ENCODE peak calls at places on chromosomes 7 and 10, in ten cellular contexts. P is iPS DF 6.9; C is stimulated activated CD8-positive, alpha-beta memory T cell treated with anti-CD3 and anti-CD28 coated beads, Interleukin-2, amount 100 ng/mL, for 1 hour; J is AG10803; H is NCI-H2081; M is kidney tubule cell; K is activated naive CD4-positive, alpha-beta T cell treated with Interleukin-2 at 50 U/mL for 16 hours; Q is HT-29; F is CD8-positive, alpha-beta T cell; X is NCI-H1105. Z is an unnamed sample.

GRCh38 chr10:30704016-30704600 is 74.6 kb upstream of the LYZL2 start:
- DNase-seq in J (no peak), H (no peak), M (no peak), Q (no peak), P (no peak), X (no peak), K (no peak), C (no peak), F (no peak), Z (no peak)

GRCh38 chr7:22859676-22860290 is 37.1 kb upstream of the TOMM7 start:
- DNase-seq in X (no peak), H (no peak), J (peak), K (no peak), Q (no peak), P (no peak), C (no peak), M (no peak), F (no peak), Z (no peak)

GRCh38 chr10:90087197-90088007 is 386.0 kb downstream of the KIF20B start:
- DNase-seq in J (no peak), K (peak), M (peak), Q (peak), C (no peak), F (no peak), P (no peak), X (no peak), H (no peak), Z (no peak)

GRCh38 chr7:38428040-38428439 is 154.6 kb upstream of the TARP start:
- DNase-seq in X (no peak), F (no peak), C (no peak), M (no peak), K (no peak), J (peak), P (no peak), Q (no peak), H (no peak), Z (no peak)

GRCh38 chr10:72567421-72567820 is 58.5 kb downstream of the MICU1 start:
- DNase-seq in F (no peak), J (peak), H (no peak), X (no peak), K (no peak), C (no peak), P (no peak), Q (no peak), M (peak), Z (no peak)

GRCh38 chr7:73429218-73429617 is 4.4 kb upstream of the FZD9 start:
- DNase-seq in H (peak), J (no peak), C (no peak), Q (no peak), F (no peak), K (no peak), X (peak), P (no peak), M (no peak), Z (peak)

GRCh38 chr10:29279779-29280535 is 8.9 kb upstream of the LYZL1 start:
- DNase-seq in C (no peak), Q (no peak), X (no peak), K (no peak), F (no peak), P (no peak), M (no peak), J (no peak), H (no peak), Z (no peak)

GRCh38 chr7:117834983-117835664 is 38.1 kb downstream of the CTTNBP2 start:
- DNase-seq in P (no peak), K (no peak), M (peak), X (peak), H (peak), F (no peak), Q (peak), C (no peak), J (no peak), Z (no peak)

GRCh38 chr10:4108693-4109092 is 323.7 kb upstream of the KLF6 start:
- DNase-seq in C (no peak), M (no peak), P (no peak), K (no peak), H (no peak), F (no peak), J (no peak), X (no peak), Q (no peak), Z (no peak)

GRCh38 chr7:26135551-26135950 is 16.4 kb upstream of the NFE2L3 start:
- DNase-seq in J (no peak), X (no peak), M (no peak), F (no peak), Q (no peak), C (no peak), K (no peak), H (no peak), P (no peak), Z (no peak)

GRCh38 chr7:11300231-11300630 is 326.6 kb downstream of the PHF14 start:
- DNase-seq in M (no peak), H (no peak), P (no peak), Q (no peak), K (no peak), X (no peak), J (no peak), C (no peak), F (no peak), Z (no peak)

GRCh38 chr10:122149138-122149606 is 121.9 kb upstream of the BTBD16 start:
- DNase-seq in H (no peak), C (no peak), P (no peak), J (peak), Q (no peak), M (no peak), X (no peak), K (no peak), F (no peak), Z (no peak)

GRCh38 chr7:32155712-32156111 is 85.5 kb upstream of the PDE1C start:
- DNase-seq in H (no peak), F (no peak), C (no peak), X (no peak), J (no peak), K (no peak), Q (no peak), M (peak), P (no peak), Z (no peak)

GRCh38 chr7:98826811-98827231 is 43.0 kb downstream of the TMEM130 start:
- DNase-seq in F (no peak), C (no peak), Q (no peak), J (peak), M (no peak), H (peak), P (no peak), X (no peak), K (no peak), Z (peak)

GRCh38 chr10:22682237-22683192 is 31.9 kb downstream of the PIP4K2A start:
- DNase-seq in M (peak), J (peak), P (no peak), C (peak), F (peak), K (peak), X (no peak), H (no peak), Q (peak), Z (no peak)

GRCh38 chr10:42754155-42755027 is 28.2 kb upstream of the BMS1 start:
- DNase-seq in J (no peak), P (no peak), X (no peak), Q (no peak), C (no peak), H (no peak), F (no peak), M (peak), K (peak), Z (peak)

GRCh38 chr7:38664972-38665371 is 33.8 kb upstream of the AMPH start:
- DNase-seq in M (no peak), Q (no peak), P (no peak), F (no peak), K (no peak), H (no peak), C (no peak), X (no peak), J (no peak), Z (no peak)

GRCh38 chr7:20330176-20330796 is 414 bp upstream of the ITGB8 start:
- DNase-seq in P (no peak), X (peak), K (peak), Q (peak), C (no peak), J (peak), F (no peak), H (peak), M (peak), Z (peak)

GRCh38 chr7:132562690-132563089 is 13.6 kb downstream of the PLXNA4 start:
- DNase-seq in Q (no peak), J (no peak), K (no peak), H (no peak), P (no peak), X (no peak), F (no peak), M (no peak), C (no peak), Z (no peak)

GRCh38 chr10:46024948-46025347 is 5.5 kb downstream of the NCOA4 start:
- DNase-seq in J (peak), H (no peak), M (no peak), F (no peak), C (no peak), Q (no peak), K (no peak), P (no peak), X (no peak), Z (no peak)

GRCh38 chr7:130939285-130940095 is 205.5 kb upstream of the KLF14 start:
- DNase-seq in F (no peak), X (no peak), H (no peak), M (peak), P (no peak), C (no peak), J (peak), Q (peak), K (no peak), Z (no peak)

GRCh38 chr10:68471063-68471585 is 649 bp downstream of the DNA2 start:
- DNase-seq in J (no peak), P (no peak), C (no peak), X (no peak), Q (peak), K (no peak), M (peak), H (no peak), F (no peak), Z (no peak)

GRCh38 chr10:124993728-124994451 is 52.0 kb downstream of the ZRANB1 start:
- DNase-seq in K (no peak), P (no peak), J (no peak), C (no peak), H (no peak), M (no peak), F (no peak), X (no peak), Q (no peak), Z (no peak)

GRCh38 chr7:159119026-159119741 is 25.5 kb downstream of the VIPR2 start:
- DNase-seq in K (no peak), X (no peak), Q (no peak), J (no peak), P (no peak), M (no peak), H (no peak), C (no peak), F (no peak), Z (no peak)

GRCh38 chr10:986137-986825 is 2.0 kb upstream of the GTPBP4 start:
- DNase-seq in J (peak), H (no peak), P (no peak), K (no peak), F (no peak), C (no peak), M (peak), Q (peak), X (no peak), Z (no peak)

GRCh38 chr10:119693262-119693957 is 32.4 kb upstream of the INPP5F start:
- DNase-seq in Q (no peak), M (peak), C (no peak), J (no peak), X (no peak), K (no peak), H (no peak), P (no peak), F (peak), Z (no peak)

GRCh38 chr10:114279289-114279688 is 40.2 kb downstream of the VWA2 start:
- DNase-seq in Q (no peak), F (no peak), H (no peak), X (no peak), J (no peak), C (no peak), M (no peak), P (no peak), K (no peak), Z (no peak)

GRCh38 chr7:24653316-24654085 is 80.2 kb downstream of the PALS2 start:
- DNase-seq in J (peak), K (no peak), C (no peak), H (no peak), Q (no peak), F (no peak), X (no peak), M (no peak), P (no peak), Z (no peak)

GRCh38 chr7:590731-591551 is 71.3 kb upstream of the PDGFA start:
- DNase-seq in H (no peak), F (no peak), Q (no peak), P (no peak), M (no peak), K (no peak), J (no peak), C (no peak), X (no peak), Z (no peak)

GRCh38 chr7:103865442-103865841 is 124.0 kb downstream of the RELN start:
- DNase-seq in F (no peak), Q (no peak), P (no peak), X (no peak), M (no peak), J (no peak), H (no peak), K (no peak), C (no peak), Z (no peak)

GRCh38 chr7:124324262-124324661 is 291.4 kb upstream of the TMEM229A start:
- DNase-seq in Q (no peak), F (no peak), J (no peak), X (no peak), H (no peak), C (no peak), M (no peak), K (no peak), P (no peak), Z (no peak)

GRCh38 chr7:156192921-156193320 is 380.7 kb upstream of the SHH start:
- DNase-seq in Q (no peak), K (no peak), F (no peak), X (no peak), M (peak), J (no peak), P (no peak), C (no peak), H (no peak), Z (no peak)

GRCh38 chr7:100887955-100888481 is 1.5 kb downstream of the UFSP1 start:
- DNase-seq in X (no peak), C (no peak), M (no peak), J (no peak), F (no peak), H (no peak), Q (no peak), K (no peak), P (no peak), Z (no peak)

GRCh38 chr7:91357929-91358328 is 93.7 kb downstream of the FZD1 start:
- DNase-seq in F (no peak), H (no peak), M (no peak), X (no peak), K (no peak), P (no peak), Q (no peak), C (no peak), J (peak), Z (no peak)

GRCh38 chr10:54613162-54613561 is 187.9 kb downstream of the PCDH15 start:
- DNase-seq in C (no peak), K (no peak), Q (no peak), X (no peak), J (no peak), H (no peak), M (no peak), F (no peak), P (no peak), Z (no peak)

GRCh38 chr7:55427800-55428199 is 62.7 kb downstream of the LANCL2 start:
- DNase-seq in P (no peak), Q (no peak), K (no peak), M (no peak), H (peak), F (no peak), X (peak), J (no peak), C (no peak), Z (no peak)

GRCh38 chr10:84375011-84375410 is 46.6 kb downstream of the CCSER2 start:
- DNase-seq in F (no peak), J (peak), C (no peak), P (peak), K (no peak), X (peak), M (peak), Q (peak), H (peak), Z (peak)

GRCh38 chr7:158049271-158049670 is 538.4 kb downstream of the PTPRN2 start:
- DNase-seq in Q (no peak), H (no peak), M (no peak), F (no peak), C (no peak), X (no peak), J (no peak), P (no peak), K (no peak), Z (no peak)